ENCODE peak calls at places on chromosome 1, in nine cellular contexts. One of them, this sample, is unnamed.

GRCh38 chr1:26134466-26134865 is 22.8 kb downstream of the PDIK1L start:
- DNase-seq in NB4: no peak
- DNase-seq in astrocyte of the cerebellum: no peak
- DNase-seq in AG10803: no peak
- DNase-seq in MM.1S: no peak
- DNase-seq in transverse colon: no peak
- DNase-seq in IMR-90: no peak
- DNase-seq in fibroblast of the aortic adventitia: no peak
- DNase-seq in lower lobe of right lung: no peak
- DNase-seq in this sample: no peak

GRCh38 chr1:235500971-235501540 is 3.2 kb downstream of the B3GALNT2 start:
- DNase-seq in NB4: peak
- DNase-seq in astrocyte of the cerebellum: no peak
- DNase-seq in AG10803: no peak
- DNase-seq in MM.1S: no peak
- DNase-seq in transverse colon: no peak
- DNase-seq in IMR-90: peak
- DNase-seq in fibroblast of the aortic adventitia: peak
- DNase-seq in lower lobe of right lung: no peak
- DNase-seq in this sample: no peak

GRCh38 chr1:228095938-228096337 is 7.2 kb downstream of the C1orf35 start:
- DNase-seq in NB4: peak
- DNase-seq in astrocyte of the cerebellum: no peak
- DNase-seq in AG10803: no peak
- DNase-seq in MM.1S: no peak
- DNase-seq in transverse colon: no peak
- DNase-seq in IMR-90: no peak
- DNase-seq in fibroblast of the aortic adventitia: no peak
- DNase-seq in lower lobe of right lung: no peak
- DNase-seq in this sample: no peak

GRCh38 chr1:28087614-28088167 is 719 bp downstream of the EYA3 start:
- DNase-seq in NB4: peak
- DNase-seq in astrocyte of the cerebellum: no peak
- DNase-seq in AG10803: peak
- DNase-seq in MM.1S: peak
- DNase-seq in transverse colon: no peak
- DNase-seq in IMR-90: peak
- DNase-seq in fibroblast of the aortic adventitia: no peak
- DNase-seq in lower lobe of right lung: no peak
- DNase-seq in this sample: peak

GRCh38 chr1:10561497-10561896 is 86.7 kb downstream of the PEX14 start:
- DNase-seq in NB4: peak
- DNase-seq in astrocyte of the cerebellum: peak
- DNase-seq in AG10803: peak
- DNase-seq in MM.1S: no peak
- DNase-seq in transverse colon: no peak
- DNase-seq in IMR-90: peak
- DNase-seq in fibroblast of the aortic adventitia: peak
- DNase-seq in lower lobe of right lung: no peak
- DNase-seq in this sample: peak

GRCh38 chr1:168473164-168473563 is 70.6 kb downstream of the XCL2 start:
- DNase-seq in NB4: no peak
- DNase-seq in astrocyte of the cerebellum: no peak
- DNase-seq in AG10803: no peak
- DNase-seq in MM.1S: no peak
- DNase-seq in transverse colon: no peak
- DNase-seq in IMR-90: no peak
- DNase-seq in fibroblast of the aortic adventitia: no peak
- DNase-seq in lower lobe of right lung: no peak
- DNase-seq in this sample: no peak

GRCh38 chr1:30377230-30378022 is 346.0 kb downstream of the MATN1 start:
- DNase-seq in NB4: peak
- DNase-seq in astrocyte of the cerebellum: no peak
- DNase-seq in AG10803: no peak
- DNase-seq in MM.1S: no peak
- DNase-seq in transverse colon: no peak
- DNase-seq in IMR-90: no peak
- DNase-seq in fibroblast of the aortic adventitia: no peak
- DNase-seq in lower lobe of right lung: no peak
- DNase-seq in this sample: no peak

GRCh38 chr1:177024623-177025022 is 139.9 kb downstream of the ASTN1 start:
- DNase-seq in NB4: no peak
- DNase-seq in astrocyte of the cerebellum: no peak
- DNase-seq in AG10803: no peak
- DNase-seq in MM.1S: no peak
- DNase-seq in transverse colon: no peak
- DNase-seq in IMR-90: no peak
- DNase-seq in fibroblast of the aortic adventitia: no peak
- DNase-seq in lower lobe of right lung: no peak
- DNase-seq in this sample: no peak

DNA sequence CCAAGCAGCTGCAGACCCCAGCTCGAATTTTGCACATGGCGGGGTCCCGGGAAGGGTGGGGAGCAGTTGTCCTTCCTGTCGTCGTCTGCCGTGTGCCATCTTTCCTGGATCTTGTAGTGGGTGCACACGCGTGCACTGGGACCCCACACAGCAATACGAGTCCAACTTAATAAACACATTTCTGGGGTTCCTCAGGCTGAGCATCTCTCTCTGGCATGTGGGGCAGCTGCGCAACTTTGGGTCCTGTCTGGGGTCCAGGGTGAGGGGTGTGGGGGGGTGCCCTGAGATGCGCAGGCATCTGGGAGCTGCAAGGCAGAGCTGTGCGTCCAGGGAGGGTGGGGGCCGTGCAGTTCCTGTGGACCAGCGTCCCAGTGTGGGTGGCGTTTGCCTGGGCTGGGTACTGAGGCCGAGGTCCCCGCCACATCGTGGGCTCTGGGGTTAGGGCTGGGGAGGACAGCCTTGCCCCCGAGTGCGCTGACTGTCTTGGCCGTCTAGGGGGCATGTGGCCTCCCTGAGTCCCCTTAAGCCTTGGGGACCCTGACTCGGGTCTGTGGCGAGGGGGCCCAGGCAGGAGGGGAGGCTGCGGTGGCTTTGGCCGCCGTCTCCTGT is 652 bp upstream of the PLEKHN1 start:
- DNase-seq in NB4: no peak
- DNase-seq in astrocyte of the cerebellum: no peak
- DNase-seq in AG10803: no peak
- DNase-seq in MM.1S: no peak
- DNase-seq in transverse colon: no peak
- DNase-seq in IMR-90: no peak
- DNase-seq in fibroblast of the aortic adventitia: no peak
- DNase-seq in lower lobe of right lung: no peak
- DNase-seq in this sample: no peak
- H3K4me3 ChIP-seq in NB4: no peak
- H3K4me3 ChIP-seq in astrocyte of the cerebellum: no peak
- H3K4me3 ChIP-seq in AG10803: no peak
- H3K4me3 ChIP-seq in MM.1S: peak
- H3K4me3 ChIP-seq in transverse colon: no peak
- H3K4me3 ChIP-seq in IMR-90: peak
- H3K4me3 ChIP-seq in fibroblast of the aortic adventitia: no peak
- H3K4me3 ChIP-seq in lower lobe of right lung: peak
- H3K4me3 ChIP-seq in this sample: no peak

GRCh38 chr1:38817958-38818705 is 41.4 kb downstream of the RRAGC start:
- DNase-seq in NB4: peak
- DNase-seq in astrocyte of the cerebellum: no peak
- DNase-seq in AG10803: no peak
- DNase-seq in MM.1S: peak
- DNase-seq in transverse colon: peak
- DNase-seq in IMR-90: no peak
- DNase-seq in fibroblast of the aortic adventitia: no peak
- DNase-seq in lower lobe of right lung: peak
- DNase-seq in this sample: no peak
- TF ChIP-seq CTCF in NB4: peak
- TF ChIP-seq CTCF in astrocyte of the cerebellum: peak
- TF ChIP-seq CTCF in AG10803: peak
- TF ChIP-seq CTCF in MM.1S: peak
- TF ChIP-seq CTCF in transverse colon: peak
- TF ChIP-seq CTCF in IMR-90: peak
- TF ChIP-seq CTCF in fibroblast of the aortic adventitia: peak
- TF ChIP-seq CTCF in lower lobe of right lung: peak
- TF ChIP-seq CTCF in this sample: peak

GRCh38 chr1:43302226-43302625 is 1.4 kb downstream of the TIE1 start:
- DNase-seq in NB4: no peak
- DNase-seq in astrocyte of the cerebellum: no peak
- DNase-seq in AG10803: no peak
- DNase-seq in MM.1S: no peak
- DNase-seq in transverse colon: no peak
- DNase-seq in IMR-90: no peak
- DNase-seq in fibroblast of the aortic adventitia: no peak
- DNase-seq in lower lobe of right lung: no peak
- DNase-seq in this sample: no peak
- H3K4me3 ChIP-seq in NB4: no peak
- H3K4me3 ChIP-seq in astrocyte of the cerebellum: no peak
- H3K4me3 ChIP-seq in AG10803: no peak
- H3K4me3 ChIP-seq in MM.1S: no peak
- H3K4me3 ChIP-seq in transverse colon: no peak
- H3K4me3 ChIP-seq in IMR-90: no peak
- H3K4me3 ChIP-seq in fibroblast of the aortic adventitia: no peak
- H3K4me3 ChIP-seq in lower lobe of right lung: peak
- H3K4me3 ChIP-seq in this sample: no peak

GRCh38 chr1:14228677-14229076 is 369.8 kb upstream of the KAZN start:
- DNase-seq in NB4: no peak
- DNase-seq in astrocyte of the cerebellum: no peak
- DNase-seq in AG10803: no peak
- DNase-seq in MM.1S: no peak
- DNase-seq in transverse colon: no peak
- DNase-seq in IMR-90: no peak
- DNase-seq in fibroblast of the aortic adventitia: no peak
- DNase-seq in lower lobe of right lung: no peak
- DNase-seq in this sample: no peak
- TF ChIP-seq CTCF in NB4: no peak
- TF ChIP-seq CTCF in astrocyte of the cerebellum: no peak
- TF ChIP-seq CTCF in AG10803: no peak
- TF ChIP-seq CTCF in MM.1S: no peak
- TF ChIP-seq CTCF in transverse colon: no peak
- TF ChIP-seq CTCF in IMR-90: no peak
- TF ChIP-seq CTCF in fibroblast of the aortic adventitia: no peak
- TF ChIP-seq CTCF in lower lobe of right lung: no peak
- TF ChIP-seq CTCF in this sample: no peak

DNA sequence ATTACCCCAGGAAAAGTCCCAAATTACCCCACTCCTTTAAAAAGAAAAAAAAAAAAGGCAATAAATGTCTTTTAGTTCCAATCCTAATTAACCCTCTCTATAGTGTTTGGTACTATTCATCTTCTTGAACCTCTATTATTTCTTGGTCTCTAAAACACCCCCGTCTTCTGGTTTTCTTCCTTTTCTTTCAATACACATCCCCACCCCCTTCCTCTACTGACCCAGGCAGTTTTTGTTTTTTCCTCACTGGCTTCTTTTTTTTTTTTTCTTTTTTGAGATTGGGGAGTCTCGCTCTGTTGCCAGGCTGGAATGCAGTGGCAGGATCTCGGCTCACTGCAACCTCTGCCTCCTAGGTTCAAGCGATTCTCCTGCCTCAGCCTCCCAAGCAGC is 26.1 kb downstream of the EGLN1 start:
- DNase-seq in NB4: no peak
- DNase-seq in astrocyte of the cerebellum: no peak
- DNase-seq in AG10803: no peak
- DNase-seq in MM.1S: no peak
- DNase-seq in transverse colon: no peak
- DNase-seq in IMR-90: no peak
- DNase-seq in fibroblast of the aortic adventitia: no peak
- DNase-seq in lower lobe of right lung: no peak
- DNase-seq in this sample: no peak
- H3K4me3 ChIP-seq in NB4: no peak
- H3K4me3 ChIP-seq in astrocyte of the cerebellum: no peak
- H3K4me3 ChIP-seq in AG10803: no peak
- H3K4me3 ChIP-seq in MM.1S: no peak
- H3K4me3 ChIP-seq in transverse colon: no peak
- H3K4me3 ChIP-seq in IMR-90: no peak
- H3K4me3 ChIP-seq in fibroblast of the aortic adventitia: no peak
- H3K4me3 ChIP-seq in lower lobe of right lung: no peak
- H3K4me3 ChIP-seq in this sample: no peak

This sample was measured in cardiac fibroblast.